ENCODE peak calls at places on chromosomes 3 and 15, in eight cellular contexts. X is HepG2, U is hepatocyte, L is breast epithelium, F is trophoblast cell, C is body of pancreas, D is cardiac muscle cell, K is BE2C. R is an unnamed sample.

GRCh38 chr3:133663569-133664313 is 2.0 kb upstream of the TOPBP1 start:
- DNase-seq in X (peak; percentile 82), U (peak; percentile 83), L (no peak), F (peak; percentile 45), C (peak; percentile 32), D (peak; percentile 87), K (peak; percentile 48), R (no peak)

GRCh38 chr3:31495971-31496370 is 36.8 kb upstream of the STT3B start:
- DNase-seq in X (no peak), U (no peak), L (no peak), F (no peak), C (no peak), D (no peak), K (no peak), R (no peak)

GRCh38 chr3:110193114-110193513 is 855.8 kb upstream of the DPPA4 start:
- DNase-seq in X (no peak), U (no peak), L (no peak), F (no peak), C (no peak), D (peak; percentile 25), K (no peak), R (no peak)

GRCh38 chr3:108091498-108092259 is 848 bp upstream of the CD47 start:
- DNase-seq in X (no peak), U (peak; percentile 30), L (no peak), F (no peak), C (peak; percentile 56), D (no peak), K (peak; percentile 12), R (no peak)

GRCh38 chr3:121737644-121738043 is 11.9 kb downstream of the GOLGB1 start:
- DNase-seq in X (no peak), U (no peak), L (no peak), F (no peak), C (no peak), D (no peak), K (no peak), R (no peak)

GRCh38 chr3:182081096-182081495 is 369.4 kb downstream of the SOX2 start:
- DNase-seq in X (no peak), U (no peak), L (no peak), F (peak; percentile 89), C (no peak), D (no peak), K (no peak), R (no peak)

GRCh38 chr3:66693461-66693912 is 192.7 kb upstream of the LRIG1 start:
- DNase-seq in X (no peak), U (no peak), L (no peak), F (no peak), C (peak; percentile 79), D (peak; percentile 23), K (no peak), R (no peak)

GRCh38 chr3:8069981-8070380 is 431.6 kb upstream of the LMCD1 start:
- DNase-seq in X (no peak), U (no peak), L (no peak), F (no peak), C (no peak), D (no peak), K (no peak), R (no peak)

GRCh38 chr3:108430540-108430939 is 79.9 kb downstream of the MYH15 start:
- DNase-seq in X (no peak), U (no peak), L (no peak), F (no peak), C (no peak), D (no peak), K (no peak), R (no peak)

GRCh38 chr15:67833504-67834248 is 6.2 kb downstream of the RNU6-1 start:
- DNase-seq in X (peak; percentile 34), U (peak; percentile 69), L (no peak), F (no peak), C (peak; percentile 52), D (peak; percentile 72), K (peak; percentile 77), R (peak; percentile 32)

GRCh38 chr15:67831363-67831762 is 6.1 kb downstream of the SKOR1 start:
- DNase-seq in X (no peak), U (no peak), L (no peak), F (no peak), C (no peak), D (no peak), K (no peak), R (no peak)

GRCh38 chr15:67832031-67832551 is 6.8 kb downstream of the SKOR1 start:
- DNase-seq in X (no peak), U (no peak), L (no peak), F (peak; percentile 23), C (no peak), D (no peak), K (peak; percentile 36), R (no peak)

GRCh38 chr15:67834249-67834592 is 5.6 kb downstream of the RNU6-1 start:
- DNase-seq in X (no peak), U (no peak), L (no peak), F (no peak), C (no peak), D (no peak), K (no peak), R (no peak)

DNA sequence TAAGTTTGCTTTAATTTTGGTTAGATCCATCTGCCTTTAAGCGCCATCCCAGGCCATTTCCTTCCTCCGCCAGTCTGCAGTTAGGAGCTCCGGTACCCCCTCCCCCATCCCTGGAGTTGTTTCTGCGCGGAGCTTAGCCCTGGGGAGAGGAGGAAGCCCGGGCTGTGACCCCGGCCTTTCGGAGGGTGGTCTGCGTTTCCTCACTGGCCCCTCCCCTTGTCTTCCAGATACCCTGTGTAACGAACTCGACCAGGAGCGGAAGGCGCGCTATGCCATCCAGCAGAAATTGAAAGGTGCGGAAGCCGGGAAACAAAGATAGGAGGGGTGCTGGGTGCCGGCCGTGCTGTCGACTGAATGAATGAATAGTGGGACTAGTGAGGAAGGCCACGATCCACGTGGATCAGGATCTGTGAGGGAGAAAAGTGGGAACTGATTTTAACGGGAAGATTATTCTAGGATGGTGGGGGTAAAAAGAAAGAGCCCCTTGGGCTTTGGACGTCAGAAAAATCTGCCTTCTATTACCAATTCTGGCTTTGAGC is 6.8 kb downstream of the RNU6-1 start:
- DNase-seq in X (no peak), U (no peak), L (no peak), F (no peak), C (no peak), D (peak; percentile 58), K (peak; percentile 47), R (no peak)
- H3K4me3 ChIP-seq in X (no peak overlapping the region), U (peak overlapping the region; percentile 9), L (peak overlapping the region; percentile 71), F (no peak overlapping the region), C (no peak overlapping the region), D (peak overlapping the region; percentile 13), K (peak overlapping the region; percentile 42), R (no peak overlapping the region)

GRCh38 chr3:42911551-42911950 is 5.6 kb downstream of the ZNF662 start:
- DNase-seq in X (no peak), U (no peak), L (no peak), F (no peak), C (no peak), D (no peak), K (no peak), R (no peak)
- H3K9me3 ChIP-seq in X (no peaks in the 10 kb centered on the region), U (peaks cover 3% of the 10 kb centered on the region), L (peaks cover 57% of the 10 kb centered on the region), F (peaks cover 7% of the 10 kb centered on the region), C (no peaks in the 10 kb centered on the region), D (no peaks in the 10 kb centered on the region), K (no peaks in the 10 kb centered on the region), R (peaks cover 45% of the 10 kb centered on the region)

GRCh38 chr15:87827126-87827525 is 429.4 kb downstream of the NTRK3 start:
- DNase-seq in X (no peak), U (no peak), L (no peak), F (peak; percentile 6), C (no peak), D (no peak), K (no peak), R (no peak)

GRCh38 chr15:87826119-87826730 is 430.3 kb downstream of the NTRK3 start:
- DNase-seq in X (no peak), U (no peak), L (no peak), F (no peak), C (no peak), D (peak; percentile 5), K (no peak), R (no peak)

GRCh38 chr15:87828608-87829007 is 427.9 kb downstream of the NTRK3 start:
- DNase-seq in X (no peak), U (no peak), L (no peak), F (no peak), C (no peak), D (no peak), K (no peak), R (no peak)

DNA sequence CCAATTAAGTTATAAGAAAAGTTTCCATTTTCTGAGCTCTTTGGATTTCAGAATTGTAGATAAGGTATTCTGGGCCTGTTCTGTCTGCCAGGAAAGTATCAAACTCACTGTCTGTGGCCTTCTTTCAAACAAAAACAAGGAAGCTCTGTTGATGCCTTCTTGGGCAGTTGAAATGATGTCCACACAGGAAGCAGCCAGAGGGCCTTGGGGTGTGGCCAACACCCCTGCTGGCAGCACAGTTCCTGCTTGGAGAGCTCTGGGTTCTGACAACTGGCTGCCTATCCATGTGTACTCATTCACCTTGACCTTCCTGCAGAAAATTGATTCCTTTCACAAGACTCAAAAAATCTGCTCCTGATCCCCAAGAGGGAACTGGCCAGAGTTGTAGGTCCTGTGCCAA is 426.9 kb downstream of the NTRK3 start:
- DNase-seq in X (no peak), U (no peak), L (peak; percentile 62), F (no peak), C (no peak), D (no peak), K (no peak), R (peak; percentile 25)
- H3K4me1 ChIP-seq in X (no peaks in the 10 kb centered on the region), U (no peaks in the 10 kb centered on the region), L (no peaks in the 10 kb centered on the region), F (no peaks in the 10 kb centered on the region), C (no peaks in the 10 kb centered on the region), D (no peaks in the 10 kb centered on the region), K (no peaks in the 10 kb centered on the region), R (no peaks in the 10 kb centered on the region)

GRCh38 chr3:128498901-128499530 is 6.0 kb upstream of the GATA2 start:
- DNase-seq in X (no peak), U (no peak), L (no peak), F (no peak), C (no peak), D (no peak), K (peak; percentile 9), R (peak; percentile 13)

GRCh38 chr3:128496602-128497304 is 3.8 kb upstream of the GATA2 start:
- DNase-seq in X (no peak), U (no peak), L (no peak), F (no peak), C (peak; percentile 30), D (no peak), K (peak; percentile 80), R (peak; percentile 80)

GRCh38 chr3:128499724-128500275 is 6.8 kb upstream of the GATA2 start:
- DNase-seq in X (no peak), U (no peak), L (no peak), F (peak; percentile 82), C (no peak), D (no peak), K (no peak), R (no peak)

GRCh38 chr3:128497305-128498126 is 4.5 kb upstream of the GATA2 start:
- DNase-seq in X (no peak), U (peak; percentile 81), L (no peak), F (peak; percentile 59), C (peak; percentile 86), D (peak; percentile 80), K (peak; percentile 95), R (peak; percentile 59)

GRCh38 chr3:128498127-128498626 is 5.2 kb upstream of the GATA2 start:
- DNase-seq in X (no peak), U (no peak), L (no peak), F (no peak), C (no peak), D (no peak), K (no peak), R (no peak)
- H3K4me3 ChIP-seq in X (no peak overlapping the region), U (peak overlapping the region; percentile 67), L (peak overlapping the region; percentile 73), F (no peak overlapping the region), C (no peak overlapping the region), D (peak overlapping the region; percentile 53), K (peak overlapping the region; percentile 22), R (no peak overlapping the region)